ENCODE peak calls at places on chromosomes 13 and 19, in six cellular contexts. U is stomach; Q is body of pancreas; V is effector memory CD4-positive, alpha-beta T cell; K is suprapubic skin; Z is CD8-positive, alpha-beta T cell. G is an unnamed sample. For H3K9me3 and H3K4me1, the result is how much of the 10 kb centered on the place peaks cover.

GRCh38 chr13:82147526-82147925 is 1734.7 kb downstream of the SLITRK1 start:
- DNase-seq in K (no peak), V (no peak), Q (no peak), Z (no peak), U (no peak), G (peak)

GRCh38 chr13:99361197-99361596 is 54.0 kb upstream of the GPR183 start:
- DNase-seq in V (no peak), Q (no peak), U (no peak), Z (no peak), K (no peak), G (no peak)

GRCh38 chr13:92158335-92158734 is 759.9 kb downstream of the GPC5 start:
- DNase-seq in K (no peak), V (no peak), U (no peak), Q (no peak), Z (no peak), G (no peak)

GRCh38 chr19:3479177-3479818 is 1.0 kb downstream of the SMIM24 start:
- DNase-seq in U (peak), V (peak), Z (no peak), K (peak), Q (no peak), G (peak)

GRCh38 chr19:47228937-47229673 is 1.9 kb downstream of the BBC3 start:
- DNase-seq in Z (peak), V (peak), U (no peak), K (no peak), Q (no peak), G (peak)

GRCh38 chr19:996051-996838 is 4.0 kb upstream of the GRIN3B start:
- DNase-seq in Q (peak), K (no peak), V (peak), U (peak), Z (peak), G (peak)

GRCh38 chr13:99071666-99072065 is 93.8 kb upstream of the DOCK9 start:
- DNase-seq in V (no peak), K (no peak), Z (no peak), U (no peak), Q (no peak), G (no peak)

GRCh38 chr19:1852729-1853128 is 4.4 kb upstream of the REXO1 start:
- DNase-seq in Z (no peak), U (no peak), V (no peak), K (no peak), Q (no peak), G (no peak)

GRCh38 chr13:51249767-51250741 is 27.9 kb downstream of the FAM124A start:
- DNase-seq in K (no peak), U (no peak), V (no peak), Z (no peak), Q (no peak), G (no peak)

GRCh38 chr19:43847884-43848283 is 20.8 kb downstream of the ZNF283 start:
- DNase-seq in Q (no peak), U (no peak), K (no peak), Z (no peak), V (no peak), G (no peak)

GRCh38 chr19:43847246-43847645 is 20.1 kb downstream of the ZNF283 start:
- DNase-seq in U (no peak), V (no peak), Z (no peak), Q (no peak), K (no peak), G (no peak)

DNA sequence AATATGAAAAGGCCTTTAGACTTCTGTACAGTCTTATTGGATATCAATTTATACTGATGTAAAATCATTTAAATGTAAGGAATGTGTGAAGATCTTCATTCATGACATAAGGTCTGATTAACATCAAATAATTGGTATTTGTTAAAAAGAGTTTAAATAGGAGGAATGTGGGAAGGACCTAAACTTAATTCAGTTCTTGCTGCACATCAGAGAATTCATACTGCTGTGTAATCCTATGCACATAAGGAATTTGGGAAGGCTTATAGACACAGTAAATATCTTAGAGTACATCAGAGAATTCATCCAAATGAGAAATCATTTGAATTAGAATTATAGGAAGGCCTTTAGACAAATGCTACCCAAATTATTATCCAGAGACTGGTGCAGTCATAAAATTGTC is 21.7 kb downstream of the ZNF283 start:
- DNase-seq in K (no peak), Q (no peak), V (no peak), Z (no peak), U (no peak), G (no peak)
- H3K9me3 ChIP-seq in K (half or more), Q (under half), V (under half), Z (half or more), U (half or more), G (half or more)

DNA sequence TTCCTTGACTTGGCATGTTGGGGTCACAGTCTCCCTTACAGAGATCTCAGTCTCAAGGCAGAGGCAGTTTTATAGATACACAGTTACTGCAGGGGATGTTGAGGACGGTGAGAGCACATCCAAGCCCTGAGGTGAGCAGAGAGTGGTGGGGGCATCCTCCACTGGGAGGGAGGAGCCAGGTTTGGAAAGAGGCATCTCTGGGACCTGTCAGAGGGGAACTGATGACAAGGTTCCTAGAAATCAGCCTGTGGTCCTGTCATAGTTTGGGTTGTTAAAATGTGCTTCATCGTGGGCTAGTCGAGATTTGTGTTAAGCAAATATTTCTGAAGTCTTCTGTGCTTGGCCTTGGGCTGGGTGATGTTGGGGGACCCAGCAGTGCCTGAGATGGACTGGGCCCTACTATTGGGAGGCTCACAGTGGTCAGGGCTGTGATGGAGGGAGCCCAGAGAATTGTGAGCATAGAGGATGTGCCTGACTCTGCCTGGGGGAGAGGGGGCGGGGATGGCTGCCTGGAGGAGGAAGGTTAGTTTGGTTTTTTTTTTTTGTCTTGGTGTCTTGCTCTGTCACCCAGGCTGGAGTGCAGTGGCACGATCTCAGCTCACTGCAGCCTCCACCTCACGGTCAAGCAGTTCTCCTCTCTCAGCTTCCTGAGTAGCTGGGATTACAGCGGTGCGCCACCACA is 3.9 kb downstream of the SUPT5H start:
- DNase-seq in Z (no peak), V (no peak), K (no peak), Q (no peak), U (no peak), G (no peak)
- H3K4me1 ChIP-seq in Z (half or more), V (under half), K (under half), Q (under half), U (half or more), G (under half)

GRCh38 chr13:26759907-26760834 is at the start of gene GPR12:
- DNase-seq in V (no peak), U (no peak), K (no peak), Z (no peak), Q (no peak), G (peak)
- H3K4me3 ChIP-seq in V (peak), U (peak), K (peak), Z (peak), Q (peak), G (peak)

GRCh38 chr19:27846944-27847343 is 1366.0 kb downstream of the UQCRFS1 start:
- DNase-seq in Q (no peak), V (no peak), Z (no peak), K (no peak), U (no peak), G (no peak)
- H3K9me3 ChIP-seq in Q (under half), V (under half), Z (under half), K (under half), U (half or more), G (under half)

DNA sequence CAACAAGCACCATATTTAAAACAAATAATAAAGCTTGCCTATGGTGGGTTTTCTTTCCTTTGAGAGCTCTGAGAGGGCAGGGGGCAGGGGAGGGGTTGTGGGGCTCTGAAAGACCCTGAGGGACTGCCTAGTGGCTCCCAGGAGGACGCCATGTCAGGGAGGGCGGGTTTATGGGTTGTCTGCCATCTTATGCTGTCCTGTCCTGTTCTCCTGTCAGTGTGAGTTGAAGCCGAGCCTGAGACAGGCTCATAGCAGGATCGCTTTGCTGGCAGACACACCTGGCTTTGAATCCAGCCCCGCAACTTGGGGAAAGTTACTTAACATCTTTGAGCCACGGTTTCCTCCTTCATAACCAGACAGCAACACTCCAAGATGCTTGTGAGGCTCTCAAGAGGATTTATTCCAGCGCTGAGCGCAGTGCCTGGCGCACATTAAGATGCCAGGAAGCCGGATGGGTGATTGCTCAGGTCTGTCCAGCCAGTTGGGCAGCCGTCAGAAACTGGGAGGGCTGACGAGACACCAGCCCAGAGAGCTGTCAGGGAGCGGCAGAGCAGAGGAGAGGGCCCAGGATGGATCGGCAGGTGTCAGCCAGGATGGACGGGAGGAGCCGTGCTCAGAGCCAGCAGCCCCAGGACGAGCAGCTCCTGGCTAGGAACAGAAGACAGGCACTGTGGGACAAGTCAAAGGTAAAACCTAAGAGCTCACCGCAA is 36.8 kb upstream of the C1QTNF9 start:
- DNase-seq in Z (no peak), U (no peak), K (no peak), V (no peak), Q (no peak), G (no peak)
- H3K4me1 ChIP-seq in Z (half or more), U (half or more), K (under half), V (half or more), Q (half or more), G (under half)

GRCh38 chr19:40599331-40600085 is 1.7 kb upstream of the LTBP4 start:
- DNase-seq in K (no peak), Z (no peak), U (no peak), Q (no peak), V (no peak), G (no peak)
- H3K4me3 ChIP-seq in K (no peak), Z (no peak), U (no peak), Q (no peak), V (peak), G (no peak)